ENCODE peak calls at places on chromosomes 1 and 21, in eight cellular contexts. D is brain microvascular endothelial cell, J is breast epithelium, X is BJ, E is testis, Y is colonic mucosa, O is OCI-LY7, W is sigmoid colon. R is an unnamed sample.

GRCh38 chr1:183093066-183093668 is 69.9 kb downstream of the LAMC1 start:
- DNase-seq in Y (no peak), J (no peak), E (no peak), X (no peak), D (no peak), W (no peak), O (no peak), R (no peak)

GRCh38 chr1:84691139-84691783 is 1.0 kb upstream of the SSX2IP start:
- DNase-seq in Y (no peak), O (peak), X (no peak), W (no peak), E (no peak), D (no peak), J (no peak), R (no peak)

GRCh38 chr1:168069384-168069783 is 67.3 kb downstream of the GPR161 start:
- DNase-seq in Y (no peak), J (no peak), D (no peak), O (no peak), E (no peak), X (no peak), W (no peak), R (no peak)

GRCh38 chr1:114620419-114620818 is 39.0 kb upstream of the BCAS2 start:
- DNase-seq in J (no peak), D (no peak), O (no peak), Y (no peak), X (no peak), W (no peak), E (no peak), R (no peak)

GRCh38 chr1:218659911-218660677 is 315.0 kb downstream of the TGFB2 start:
- DNase-seq in X (no peak), W (no peak), E (no peak), O (no peak), J (no peak), Y (no peak), D (peak), R (no peak)

GRCh38 chr1:155996166-155996565 is 17.8 kb upstream of the ARHGEF2 start:
- DNase-seq in O (no peak), J (no peak), E (no peak), W (no peak), X (no peak), Y (no peak), D (no peak), R (no peak)

GRCh38 chr1:207335695-207336363 is 14.4 kb downstream of the CD55 start:
- DNase-seq in X (no peak), W (no peak), D (no peak), J (no peak), E (no peak), O (peak), Y (no peak), R (no peak)

GRCh38 chr1:204041232-204041767 is 31.6 kb upstream of the SOX13 start:
- DNase-seq in X (no peak), D (no peak), W (no peak), E (no peak), J (no peak), Y (no peak), O (no peak), R (no peak)

GRCh38 chr1:75097686-75098085 is 36.5 kb upstream of the LHX8 start:
- DNase-seq in J (no peak), E (no peak), D (no peak), Y (no peak), W (no peak), X (peak), O (no peak), R (no peak)

GRCh38 chr21:36589352-36589971 is 109.5 kb upstream of the SIM2 start:
- DNase-seq in X (peak), W (no peak), O (peak), E (peak), Y (peak), J (no peak), D (peak), R (no peak)

GRCh38 chr1:58768971-58769808 is 14.7 kb downstream of the JUN start:
- DNase-seq in W (peak), O (no peak), D (peak), J (peak), E (peak), Y (peak), X (no peak), R (peak)

GRCh38 chr1:63868220-63868897 is 94.5 kb downstream of the ROR1 start:
- DNase-seq in J (no peak), X (no peak), Y (no peak), W (peak), O (peak), D (no peak), E (no peak), R (no peak)

GRCh38 chr1:219432966-219433365 is 179.9 kb downstream of the ZC3H11B start:
- DNase-seq in Y (no peak), X (no peak), J (no peak), W (no peak), E (peak), D (no peak), O (no peak), R (no peak)

DNA sequence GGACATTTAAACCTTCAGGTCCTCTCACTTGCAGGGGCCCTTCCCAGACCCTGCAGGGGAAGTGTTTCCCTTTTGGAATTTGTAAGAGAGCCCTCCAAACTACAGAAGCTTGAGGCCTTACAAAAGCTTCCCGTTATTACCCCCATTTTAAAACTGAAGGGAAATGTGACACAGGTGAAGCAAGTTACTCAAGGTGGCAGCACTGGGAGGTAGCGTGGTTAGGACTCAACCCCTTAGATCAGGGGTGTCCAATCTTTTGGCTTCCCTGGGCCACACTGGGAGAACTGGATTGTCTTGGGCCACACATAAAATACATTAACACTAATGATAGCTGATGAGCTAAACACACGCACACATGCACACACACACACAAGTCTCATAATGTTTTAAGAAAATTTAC is 15.8 kb upstream of the ZC3H12A start:
- DNase-seq in Y (no peak), J (no peak), O (peak), D (no peak), X (no peak), E (no peak), W (no peak), R (no peak)
- TF ChIP-seq CTCF in Y (no peak), J (no peak), O (peak), D (no peak), X (no peak), E (no peak), W (no peak), R (no peak)

DNA sequence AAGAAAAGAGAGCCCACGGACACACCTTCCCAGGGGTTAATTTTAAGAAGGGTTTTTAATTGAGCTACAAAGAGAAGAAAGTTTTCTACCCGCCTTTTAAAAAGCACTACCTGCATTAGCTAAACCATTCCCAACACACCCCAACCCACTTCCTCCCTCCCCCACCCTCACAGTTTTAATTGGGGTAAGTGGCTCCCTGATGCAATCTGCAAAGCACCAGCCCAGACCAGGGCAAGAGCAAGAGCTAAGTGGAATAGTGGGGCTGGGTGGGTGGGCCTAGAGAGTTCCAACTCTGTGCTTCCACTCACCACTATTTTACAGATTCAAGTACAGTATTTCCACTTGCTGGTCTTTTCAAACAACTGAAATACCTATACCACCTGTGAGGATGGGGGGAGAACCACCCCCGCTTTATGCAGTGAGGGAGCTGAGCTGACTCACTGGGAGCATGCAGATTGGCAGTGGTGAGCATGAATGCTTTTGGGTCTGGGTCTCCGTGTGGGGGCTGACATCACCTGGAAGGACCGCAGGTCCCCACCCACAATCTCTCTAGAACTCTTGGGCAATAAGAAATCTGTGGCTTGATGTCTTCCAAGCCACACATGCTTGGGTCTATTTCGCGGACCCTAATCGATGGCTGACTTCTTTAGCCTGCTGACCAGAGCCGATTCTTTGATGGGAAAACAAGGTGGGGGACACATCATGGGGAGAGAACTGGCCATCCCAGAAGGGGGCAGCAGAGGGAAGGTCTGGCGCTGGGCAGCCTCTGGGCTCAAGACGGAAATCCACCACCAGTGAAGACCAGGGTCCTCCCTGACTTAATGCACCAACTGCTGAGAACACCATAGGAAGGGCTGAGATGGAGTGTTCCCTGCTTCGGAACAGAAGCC is 95.5 kb downstream of the SSBP3 start:
- DNase-seq in O (peak), E (no peak), W (no peak), X (no peak), D (peak), J (no peak), Y (peak), R (no peak)
- TF ChIP-seq CTCF in O (peak), E (no peak), W (peak), X (peak), D (peak), J (no peak), Y (no peak), R (no peak)

GRCh38 chr1:175317309-175317708 is 124.7 kb upstream of the KIAA0040 start:
- DNase-seq in Y (no peak), O (peak), J (no peak), E (peak), D (no peak), W (no peak), X (no peak), R (no peak)
- TF ChIP-seq CTCF in Y (peak), O (peak), J (peak), E (no peak), D (peak), W (no peak), X (peak), R (no peak)

GRCh38 chr1:151909167-151910149 is at the start of gene THEM4:
- DNase-seq in X (peak), E (peak), O (peak), Y (peak), D (peak), W (peak), J (peak), R (peak)

GRCh38 chr1:151905070-151905442 is 4.3 kb downstream of the THEM4 start:
- DNase-seq in W (no peak), Y (no peak), J (no peak), D (peak), X (no peak), E (no peak), O (no peak), R (no peak)

GRCh38 chr1:151912973-151913372 is 3.7 kb upstream of the THEM4 start:
- DNase-seq in E (no peak), W (no peak), J (no peak), Y (no peak), X (no peak), D (no peak), O (no peak), R (no peak)

GRCh38 chr1:151907363-151908139 is 1.8 kb downstream of the THEM4 start:
- DNase-seq in X (no peak), Y (no peak), J (no peak), D (no peak), O (peak), E (no peak), W (no peak), R (no peak)

GRCh38 chr1:151908228-151908691 is 1.1 kb downstream of the THEM4 start:
- DNase-seq in W (no peak), X (no peak), D (no peak), E (peak), O (peak), J (no peak), Y (no peak), R (no peak)
- TF ChIP-seq CTCF in W (no peak), X (peak), D (no peak), E (no peak), O (peak), J (no peak), Y (no peak), R (no peak)

GRCh38 chr21:27564684-27565280 is 597.9 kb upstream of the ADAMTS5 start:
- DNase-seq in J (no peak), X (no peak), W (no peak), O (peak), D (peak), Y (peak), E (peak), R (no peak)
- TF ChIP-seq CTCF in J (peak), X (peak), W (peak), O (peak), D (peak), Y (peak), E (peak), R (no peak)

GRCh38 chr1:193031431-193031830 is 27.7 kb downstream of the UCHL5 start:
- DNase-seq in W (no peak), J (no peak), Y (no peak), O (peak), X (no peak), D (no peak), E (no peak), R (no peak)
- TF ChIP-seq CTCF in W (no peak), J (no peak), Y (no peak), O (peak), X (peak), D (peak), E (no peak), R (no peak)

GRCh38 chr1:160993544-160993943 is 27.4 kb downstream of the F11R start:
- DNase-seq in J (no peak), E (no peak), X (peak), D (peak), O (peak), W (no peak), Y (no peak), R (no peak)
- TF ChIP-seq CTCF in J (peak), E (no peak), X (peak), D (peak), O (peak), W (no peak), Y (no peak), R (no peak)

DNA sequence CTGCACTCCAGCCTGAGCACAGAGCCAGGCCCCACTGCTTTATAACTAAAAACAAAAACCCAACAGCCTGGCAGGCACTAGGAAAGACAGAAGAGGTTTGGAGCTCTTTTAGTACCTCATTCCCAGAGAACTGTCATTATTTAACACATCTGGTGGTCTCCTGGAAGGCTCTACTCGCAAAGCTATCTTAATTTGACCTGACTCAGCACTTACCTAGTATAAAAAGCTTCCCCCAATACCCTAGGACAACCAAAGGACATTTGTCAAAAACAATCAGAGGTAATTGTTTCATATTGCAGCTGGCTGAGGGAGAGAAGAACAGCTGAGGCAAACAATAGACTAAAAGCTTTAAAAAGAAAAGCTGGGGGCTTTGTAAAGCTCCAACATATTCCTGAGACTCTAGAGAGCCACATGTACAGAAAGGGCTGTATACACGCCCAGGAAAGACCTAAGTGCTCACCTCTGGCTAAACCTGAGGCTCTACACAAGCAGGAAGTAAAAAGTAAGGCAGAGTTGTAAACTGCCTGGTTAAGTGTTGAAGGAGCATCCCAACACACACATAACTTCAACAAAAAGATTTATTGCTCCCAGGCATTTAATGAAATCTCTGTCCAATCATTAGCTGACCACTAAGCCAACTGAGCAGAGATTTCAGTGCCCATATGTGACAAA is 25.0 kb downstream of the ZNF644 start:
- DNase-seq in X (no peak), D (no peak), E (no peak), Y (no peak), O (no peak), W (no peak), J (no peak), R (no peak)
- TF ChIP-seq CTCF in X (no peak), D (no peak), E (no peak), Y (no peak), O (no peak), W (no peak), J (no peak), R (no peak)

R was measured in omental fat pad.